ENCODE peak calls at places on chromosomes 6 and 20, in ten cellular contexts. P is fibroblast of mammary gland; M is NCI-H1105; I is CD8-positive, alpha-beta memory T cell; D is effector CD4-positive, alpha-beta T cell; C is NCI-H748 treated with DMSO at 0.1 percent for 48 hours; Z is HFFc6; Y is neuronal stem cell; U is RWPE1; A is NCI-H460. L is an unnamed sample.

GRCh38 chr6:22613695-22614094 is 44.3 kb downstream of the HDGFL1 start:
- DNase-seq in P (peak; percentile 83), M (no peak), I (no peak), D (no peak), C (no peak), Z (no peak), Y (no peak), U (no peak), A (no peak), L (no peak)

GRCh38 chr20:2524435-2525272 is 11.7 kb upstream of the TMC2 start:
- DNase-seq in P (peak; percentile 66), M (peak; percentile 73), I (peak; percentile 85), D (peak; percentile 88), C (peak; percentile 78), Z (peak; percentile 67), Y (peak; percentile 81), U (peak; percentile 55), A (peak; percentile 66), L (peak; percentile 89)

GRCh38 chr6:66948106-66948505 is 1241.1 kb upstream of the EYS start:
- DNase-seq in P (no peak), M (no peak), I (no peak), D (no peak), C (no peak), Z (no peak), Y (no peak), U (no peak), A (no peak), L (no peak)

GRCh38 chr20:11266571-11266970 is 592.8 kb upstream of the JAG1 start:
- DNase-seq in P (no peak), M (no peak), I (no peak), D (no peak), C (peak; percentile 71), Z (no peak), Y (no peak), U (no peak), A (no peak), L (no peak)

GRCh38 chr20:23166563-23166962 is 80.4 kb upstream of the CD93 start:
- DNase-seq in P (no peak), M (no peak), I (no peak), D (no peak), C (no peak), Z (no peak), Y (no peak), U (no peak), A (no peak), L (no peak)

GRCh38 chr6:29490552-29490951 is 2.8 kb upstream of the MAS1L start:
- DNase-seq in P (no peak), M (no peak), I (no peak), D (no peak), C (no peak), Z (no peak), Y (no peak), U (no peak), A (no peak), L (no peak)

GRCh38 chr6:20708367-20709124 is 174.3 kb downstream of the CDKAL1 start:
- DNase-seq in P (no peak), M (peak; percentile 35), I (peak; percentile 62), D (no peak), C (peak; percentile 59), Z (no peak), Y (no peak), U (no peak), A (no peak), L (peak; percentile 40)

GRCh38 chr6:12601881-12602280 is 114.7 kb upstream of the PHACTR1 start:
- DNase-seq in P (no peak), M (no peak), I (no peak), D (no peak), C (no peak), Z (no peak), Y (no peak), U (no peak), A (no peak), L (no peak)

GRCh38 chr6:128889870-128890269 is 6.9 kb downstream of the LAMA2 start:
- DNase-seq in P (no peak), M (no peak), I (no peak), D (no peak), C (no peak), Z (no peak), Y (no peak), U (no peak), A (no peak), L (no peak)

GRCh38 chr6:147117580-147117979 is 86.6 kb upstream of the STXBP5 start:
- DNase-seq in P (peak; percentile 62), M (no peak), I (no peak), D (no peak), C (no peak), Z (no peak), Y (no peak), U (no peak), A (no peak), L (peak; percentile 9)

GRCh38 chr6:147161974-147162495 is 42.2 kb upstream of the STXBP5 start:
- DNase-seq in P (peak; percentile 92), M (no peak), I (no peak), D (no peak), C (peak; percentile 32), Z (peak; percentile 61), Y (no peak), U (peak; percentile 60), A (peak; percentile 3), L (no peak)

GRCh38 chr6:56040271-56040670 is 164.9 kb upstream of the BMP5 start:
- DNase-seq in P (peak; percentile 80), M (no peak), I (no peak), D (no peak), C (no peak), Z (no peak), Y (no peak), U (no peak), A (no peak), L (no peak)

GRCh38 chr6:87139236-87139635 is 16.1 kb upstream of the ZNF292 start:
- DNase-seq in P (peak; percentile 68), M (peak; percentile 23), I (peak; percentile 57), D (peak; percentile 50), C (peak; percentile 60), Z (peak; percentile 52), Y (no peak), U (peak; percentile 61), A (peak; percentile 54), L (peak; percentile 53)

L was measured in neural progenitor cell.